ENCODE peak calls at places on chromosomes 6 and 20, in ten cellular contexts. W is GM23338; Y is GM23248; T is uterus; O is neuronal stem cell; H is cardiac fibroblast; X is heart left ventricle; L is stimulated activated CD8-positive, alpha-beta memory T cell treated with anti-CD3 and anti-CD28 coated beads, Interleukin-2, amount 100 ng/mL, for 1 hour; Q is H54; F is NCI-H226. K is an unnamed sample.

GRCh38 chr20:46438156-46438750 is 31.8 kb upstream of the ELMO2 start:
- DNase-seq in Q (peak; percentile 49), W (peak; percentile 56), X (no peak), H (peak; percentile 52), T (no peak), Y (peak; percentile 62), O (peak; percentile 15), L (no peak), F (peak; percentile 5), K (no peak)

GRCh38 chr6:133546098-133546497 is 304.9 kb downstream of the EYA4 start:
- DNase-seq in T (no peak), Y (peak; percentile 24), L (no peak), X (no peak), Q (no peak), O (no peak), F (no peak), W (no peak), H (no peak), K (no peak)

GRCh38 chr6:84508981-84509380 is 255.4 kb downstream of the TBX18 start:
- DNase-seq in W (no peak), T (no peak), Q (no peak), X (no peak), O (no peak), L (no peak), F (peak; percentile 62), H (peak; percentile 45), Y (peak; percentile 59), K (no peak)

GRCh38 chr20:54058420-54059139 is 11.8 kb downstream of the BCAS1 start:
- DNase-seq in Y (no peak), L (no peak), H (no peak), F (no peak), W (peak; percentile 13), Q (no peak), T (no peak), X (no peak), O (no peak), K (no peak)

GRCh38 chr6:89007209-89008001 is 44.0 kb upstream of the RNGTT start:
- DNase-seq in O (no peak), L (no peak), W (peak; percentile 19), Q (no peak), H (peak; percentile 34), T (no peak), F (no peak), X (no peak), Y (no peak), K (no peak)

GRCh38 chr6:83252717-83253116 is 59.6 kb downstream of the RWDD2A start:
- DNase-seq in O (no peak), L (no peak), T (no peak), W (peak; percentile 24), Y (peak; percentile 45), F (peak; percentile 71), X (no peak), Q (no peak), H (peak; percentile 72), K (no peak)

GRCh38 chr6:124389127-124389526 is 573.1 kb upstream of the RNF217 start:
- DNase-seq in F (no peak), Y (no peak), X (no peak), T (no peak), Q (no peak), O (no peak), W (peak; percentile 41), L (no peak), H (no peak), K (no peak)

GRCh38 chr20:56249244-56249955 is 868 bp downstream of the MC3R start:
- DNase-seq in Q (no peak), O (no peak), H (peak; percentile 1), W (peak; percentile 0), Y (peak; percentile 30), X (no peak), T (no peak), F (no peak), L (no peak), K (no peak)

GRCh38 chr6:163192591-163192990 is 221.9 kb upstream of the QKI start:
- DNase-seq in F (no peak), O (no peak), W (no peak), Q (no peak), H (no peak), Y (no peak), T (no peak), L (no peak), X (no peak), K (no peak)

GRCh38 chr6:139376054-139376355 is 1.6 kb upstream of the CITED2 start:
- DNase-seq in T (no peak), L (no peak), H (no peak), Q (no peak), Y (no peak), O (no peak), F (no peak), X (peak; percentile 39), W (no peak), K (no peak)

GRCh38 chr6:113500221-113500620 is 356.9 kb upstream of the MARCKS start:
- DNase-seq in O (no peak), W (no peak), F (no peak), X (no peak), T (no peak), H (peak; percentile 80), L (no peak), Q (no peak), Y (peak; percentile 69), K (no peak)

GRCh38 chr6:130841128-130841728 is 14.0 kb downstream of the SMLR1 start:
- DNase-seq in Y (peak; percentile 33), H (no peak), F (no peak), O (no peak), T (no peak), Q (no peak), W (no peak), X (no peak), L (no peak), K (no peak)

GRCh38 chr20:60334936-60335335 is 376.7 kb downstream of the CDH26 start:
- DNase-seq in T (no peak), O (no peak), Y (no peak), W (no peak), Q (no peak), L (no peak), F (no peak), H (no peak), X (no peak), K (no peak)

GRCh38 chr6:27810768-27811298 is 101.4 kb downstream of the OR2B2 start:
- DNase-seq in T (no peak), L (no peak), X (no peak), F (no peak), Q (no peak), Y (no peak), H (no peak), W (peak; percentile 18), O (no peak), K (no peak)

GRCh38 chr6:128499079-128499705 is 21.2 kb downstream of the PTPRK start:
- DNase-seq in Y (no peak), L (no peak), T (no peak), H (no peak), Q (no peak), W (no peak), F (no peak), O (no peak), X (no peak), K (no peak)

GRCh38 chr6:56359201-56359899 is 112.0 kb upstream of the COL21A1 start:
- DNase-seq in L (peak; percentile 18), Y (peak; percentile 77), Q (peak; percentile 28), F (peak; percentile 43), X (peak; percentile 58), H (peak; percentile 87), O (peak; percentile 75), W (peak; percentile 84), T (peak; percentile 64), K (peak; percentile 30)

GRCh38 chr6:41371992-41372525 is 36.7 kb downstream of the NCR2 start:
- DNase-seq in T (peak; percentile 27), O (no peak), F (no peak), Q (no peak), W (peak; percentile 70), Y (peak; percentile 44), L (no peak), X (peak; percentile 49), H (peak; percentile 22), K (no peak)

GRCh38 chr6:79066330-79066729 is 11.7 kb downstream of the PHIP start:
- DNase-seq in F (no peak), Q (no peak), Y (no peak), W (no peak), T (no peak), O (no peak), H (no peak), X (no peak), L (no peak), K (no peak)

GRCh38 chr6:137853569-137854213 is 13.4 kb upstream of the TNFAIP3 start:
- DNase-seq in O (no peak), L (no peak), Q (no peak), Y (peak; percentile 70), F (peak; percentile 52), H (peak; percentile 72), T (no peak), X (no peak), W (no peak), K (no peak)

GRCh38 chr6:30061766-30062458 is 847 bp downstream of the POLR1H start:
- DNase-seq in T (no peak), F (no peak), H (peak; percentile 45), X (peak; percentile 24), Y (peak; percentile 57), O (no peak), Q (no peak), L (no peak), W (peak; percentile 23), K (no peak)

GRCh38 chr6:39037082-39037487 is 11.5 kb upstream of the GLP1R start:
- DNase-seq in L (no peak), T (no peak), Q (no peak), F (no peak), X (no peak), Y (no peak), O (no peak), W (no peak), H (no peak), K (no peak)

GRCh38 chr6:37139223-37139962 is 30.6 kb upstream of the PIM1 start:
- DNase-seq in H (no peak), L (no peak), T (no peak), O (no peak), Q (no peak), F (peak; percentile 32), Y (no peak), W (no peak), X (no peak), K (no peak)

GRCh38 chr6:137451926-137452325 is 42.3 kb downstream of the OLIG3 start:
- DNase-seq in W (no peak), Q (no peak), Y (peak; percentile 69), L (no peak), X (no peak), F (no peak), T (no peak), O (no peak), H (peak; percentile 74), K (no peak)

GRCh38 chr20:50309764-50310672 is 119.4 kb downstream of the CEBPB start:
- DNase-seq in F (no peak), X (no peak), Q (no peak), W (no peak), Y (no peak), T (no peak), H (no peak), L (no peak), O (no peak), K (no peak)

GRCh38 chr6:170238741-170239565 is 51.9 kb downstream of the DLL1 start:
- DNase-seq in H (no peak), W (no peak), O (no peak), X (peak; percentile 12), L (no peak), Y (no peak), Q (no peak), T (peak; percentile 9), F (no peak), K (no peak)

GRCh38 chr20:57087102-57087501 is 179.3 kb downstream of the BMP7 start:
- DNase-seq in O (no peak), X (no peak), Y (no peak), L (no peak), H (no peak), F (no peak), W (no peak), Q (no peak), T (no peak), K (no peak)

GRCh38 chr20:9416421-9416820 is 98.0 kb upstream of the LAMP5 start:
- DNase-seq in W (no peak), O (no peak), X (no peak), H (no peak), Y (no peak), T (no peak), L (no peak), Q (no peak), F (no peak), K (no peak)

GRCh38 chr6:25942561-25943147 is 12.2 kb upstream of the SLC17A2 start:
- DNase-seq in Q (no peak), H (peak; percentile 73), W (peak; percentile 34), O (peak; percentile 23), L (no peak), Y (peak; percentile 54), T (no peak), F (peak; percentile 6), X (no peak), K (no peak)

K was measured in T-helper 17 cell.